ENCODE peak calls at places on chromosome 9, in five cellular contexts. One of them, this sample, is unnamed.

GRCh38 chr9:129548571-129549135 is 72.2 kb downstream of the C9orf50 start:
- DNase-seq in fibroblast of pulmonary artery: no peak
- DNase-seq in cardiac fibroblast: no peak
- DNase-seq in cardiac muscle cell: no peak
- DNase-seq in coronary artery: peak; percentile 85
- DNase-seq in this sample: no peak

GRCh38 chr9:70408393-70409040 is 5.9 kb downstream of the KLF9 start:
- DNase-seq in coronary artery: no peak
- DNase-seq in fibroblast of pulmonary artery: peak; percentile 55
- DNase-seq in cardiac fibroblast: peak; percentile 52
- DNase-seq in cardiac muscle cell: no peak
- DNase-seq in this sample: no peak

GRCh38 chr9:86287013-86287412 is 4.7 kb upstream of the ISCA1 start:
- DNase-seq in cardiac fibroblast: peak; percentile 69
- DNase-seq in fibroblast of pulmonary artery: peak; percentile 60
- DNase-seq in cardiac muscle cell: peak; percentile 49
- DNase-seq in coronary artery: no peak
- DNase-seq in this sample: peak; percentile 62

GRCh38 chr9:99340281-99340680 is 118.2 kb downstream of the SEC61B start:
- DNase-seq in coronary artery: no peak
- DNase-seq in cardiac muscle cell: no peak
- DNase-seq in fibroblast of pulmonary artery: no peak
- DNase-seq in cardiac fibroblast: no peak
- DNase-seq in this sample: no peak

GRCh38 chr9:130984476-130984875 is 24.5 kb upstream of the LAMC3 start:
- DNase-seq in coronary artery: no peak
- DNase-seq in cardiac muscle cell: no peak
- DNase-seq in fibroblast of pulmonary artery: no peak
- DNase-seq in cardiac fibroblast: no peak
- DNase-seq in this sample: no peak

GRCh38 chr9:133701981-133702797 is 36.0 kb downstream of the SARDH start:
- DNase-seq in cardiac muscle cell: no peak
- DNase-seq in coronary artery: no peak
- DNase-seq in cardiac fibroblast: peak; percentile 79
- DNase-seq in fibroblast of pulmonary artery: peak; percentile 59
- DNase-seq in this sample: no peak

GRCh38 chr9:81410201-81410600 is 279.1 kb downstream of the TLE1 start:
- DNase-seq in coronary artery: no peak
- DNase-seq in fibroblast of pulmonary artery: peak; percentile 42
- DNase-seq in cardiac muscle cell: no peak
- DNase-seq in cardiac fibroblast: no peak
- DNase-seq in this sample: peak; percentile 76

GRCh38 chr9:132176338-132176737 is 14.5 kb downstream of the NTNG2 start:
- DNase-seq in fibroblast of pulmonary artery: no peak
- DNase-seq in cardiac fibroblast: no peak
- DNase-seq in cardiac muscle cell: no peak
- DNase-seq in coronary artery: no peak
- DNase-seq in this sample: no peak

GRCh38 chr9:18472435-18472834 is 1.5 kb upstream of the ADAMTSL1 start:
- DNase-seq in coronary artery: no peak
- DNase-seq in fibroblast of pulmonary artery: no peak
- DNase-seq in cardiac muscle cell: no peak
- DNase-seq in cardiac fibroblast: no peak
- DNase-seq in this sample: no peak

GRCh38 chr9:88173378-88173999 is 35.2 kb upstream of the SPATA31C2 start:
- DNase-seq in cardiac fibroblast: peak; percentile 84
- DNase-seq in coronary artery: no peak
- DNase-seq in fibroblast of pulmonary artery: peak; percentile 74
- DNase-seq in cardiac muscle cell: peak; percentile 75
- DNase-seq in this sample: peak; percentile 87

GRCh38 chr9:113219972-113220371 is 1.1 kb downstream of the FKBP15 start:
- DNase-seq in cardiac muscle cell: no peak
- DNase-seq in fibroblast of pulmonary artery: no peak
- DNase-seq in coronary artery: no peak
- DNase-seq in cardiac fibroblast: no peak
- DNase-seq in this sample: peak; percentile 12

GRCh38 chr9:76817489-76817888 is 53.3 kb downstream of the PCA3 start:
- DNase-seq in cardiac muscle cell: no peak
- DNase-seq in coronary artery: no peak
- DNase-seq in fibroblast of pulmonary artery: peak; percentile 53
- DNase-seq in cardiac fibroblast: peak; percentile 36
- DNase-seq in this sample: peak; percentile 80

GRCh38 chr9:71634753-71635152 is 133.6 kb downstream of the CEMIP2 start:
- DNase-seq in coronary artery: no peak
- DNase-seq in cardiac muscle cell: no peak
- DNase-seq in cardiac fibroblast: no peak
- DNase-seq in fibroblast of pulmonary artery: no peak
- DNase-seq in this sample: no peak
- TF ChIP-seq CTCF in coronary artery: no peak
- TF ChIP-seq CTCF in cardiac muscle cell: no peak
- TF ChIP-seq CTCF in cardiac fibroblast: no peak
- TF ChIP-seq CTCF in fibroblast of pulmonary artery: no peak
- TF ChIP-seq CTCF in this sample: no peak

DNA sequence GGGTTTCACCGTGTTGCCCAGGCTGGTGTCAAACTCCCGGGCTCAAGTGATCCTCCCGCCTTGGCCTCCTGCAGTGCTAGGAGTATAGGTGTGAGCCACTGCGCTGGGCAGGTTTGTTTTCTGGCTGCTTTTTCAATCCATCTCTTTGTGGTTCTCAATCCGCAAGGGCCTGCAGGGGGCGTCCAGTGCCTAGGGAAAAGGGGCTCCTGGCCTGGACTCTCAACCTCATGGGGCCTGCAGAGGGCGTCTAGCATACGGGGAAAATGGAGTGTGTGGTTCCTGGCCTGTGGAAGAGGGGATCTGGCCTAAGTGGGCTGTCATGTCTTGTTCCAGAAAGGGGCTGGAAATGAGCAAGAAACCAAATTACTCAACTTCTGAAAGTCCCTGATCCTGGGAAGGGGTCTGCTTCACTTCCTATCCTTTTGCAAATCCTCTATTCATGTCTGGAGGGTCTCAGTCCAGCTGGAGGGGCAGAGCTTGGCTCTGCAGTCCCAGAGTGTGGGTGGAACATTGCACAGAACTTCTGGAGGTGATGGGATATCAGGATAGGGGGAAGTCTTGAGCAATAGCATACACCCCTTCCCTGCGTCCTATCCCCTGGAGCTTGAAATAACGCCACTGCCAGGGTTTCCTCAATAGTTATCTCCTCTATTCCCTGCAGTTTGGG is 12.7 kb upstream of the CCL27 start:
- DNase-seq in coronary artery: no peak
- DNase-seq in cardiac muscle cell: peak; percentile 92
- DNase-seq in fibroblast of pulmonary artery: peak; percentile 83
- DNase-seq in cardiac fibroblast: peak; percentile 88
- DNase-seq in this sample: peak; percentile 69
- TF ChIP-seq CTCF in coronary artery: peak; percentile 23
- TF ChIP-seq CTCF in cardiac muscle cell: peak; percentile 85
- TF ChIP-seq CTCF in fibroblast of pulmonary artery: peak; percentile 96
- TF ChIP-seq CTCF in cardiac fibroblast: peak; percentile 83
- TF ChIP-seq CTCF in this sample: peak; percentile 54

GRCh38 chr9:17219261-17219660 is 84.4 kb downstream of the CNTLN start:
- DNase-seq in cardiac muscle cell: no peak
- DNase-seq in coronary artery: no peak
- DNase-seq in cardiac fibroblast: peak; percentile 28
- DNase-seq in fibroblast of pulmonary artery: peak; percentile 26
- DNase-seq in this sample: peak; percentile 18
- TF ChIP-seq CTCF in cardiac muscle cell: peak; percentile 49
- TF ChIP-seq CTCF in coronary artery: no peak
- TF ChIP-seq CTCF in cardiac fibroblast: peak; percentile 46
- TF ChIP-seq CTCF in fibroblast of pulmonary artery: peak; percentile 52
- TF ChIP-seq CTCF in this sample: peak; percentile 20

GRCh38 chr9:75265525-75265972 is 177.2 kb downstream of the OSTF1 start:
- DNase-seq in coronary artery: no peak
- DNase-seq in cardiac muscle cell: peak; percentile 69
- DNase-seq in fibroblast of pulmonary artery: peak; percentile 63
- DNase-seq in cardiac fibroblast: peak; percentile 57
- DNase-seq in this sample: peak; percentile 66
- TF ChIP-seq CTCF in coronary artery: peak; percentile 88
- TF ChIP-seq CTCF in cardiac muscle cell: peak; percentile 85
- TF ChIP-seq CTCF in fibroblast of pulmonary artery: peak; percentile 94
- TF ChIP-seq CTCF in cardiac fibroblast: peak; percentile 85
- TF ChIP-seq CTCF in this sample: peak; percentile 75

GRCh38 chr9:109411818-109412352 is 86.2 kb downstream of the PTPN3 start:
- DNase-seq in coronary artery: no peak
- DNase-seq in cardiac muscle cell: peak; percentile 37
- DNase-seq in cardiac fibroblast: peak; percentile 72
- DNase-seq in fibroblast of pulmonary artery: peak; percentile 69
- DNase-seq in this sample: peak; percentile 8

GRCh38 chr9:109411069-109411761 is 86.9 kb downstream of the PTPN3 start:
- DNase-seq in coronary artery: no peak
- DNase-seq in fibroblast of pulmonary artery: no peak
- DNase-seq in cardiac fibroblast: no peak
- DNase-seq in cardiac muscle cell: no peak
- DNase-seq in this sample: no peak

GRCh38 chr9:109408759-109409462 is 88.1 kb upstream of the EPB41L4B start:
- DNase-seq in coronary artery: no peak
- DNase-seq in cardiac muscle cell: no peak
- DNase-seq in cardiac fibroblast: no peak
- DNase-seq in fibroblast of pulmonary artery: no peak
- DNase-seq in this sample: no peak

GRCh38 chr9:109414125-109414785 is 83.9 kb downstream of the PTPN3 start:
- DNase-seq in coronary artery: no peak
- DNase-seq in cardiac fibroblast: no peak
- DNase-seq in fibroblast of pulmonary artery: no peak
- DNase-seq in cardiac muscle cell: peak; percentile 18
- DNase-seq in this sample: no peak

GRCh38 chr9:109409998-109410397 is 88.1 kb downstream of the PTPN3 start:
- DNase-seq in fibroblast of pulmonary artery: no peak
- DNase-seq in coronary artery: no peak
- DNase-seq in cardiac fibroblast: no peak
- DNase-seq in cardiac muscle cell: peak; percentile 52
- DNase-seq in this sample: no peak
- TF ChIP-seq CTCF in fibroblast of pulmonary artery: no peak
- TF ChIP-seq CTCF in coronary artery: no peak
- TF ChIP-seq CTCF in cardiac fibroblast: peak; percentile 16
- TF ChIP-seq CTCF in cardiac muscle cell: no peak
- TF ChIP-seq CTCF in this sample: no peak

This sample was measured in MCF 10A.